ENCODE peak calls at places on chromosomes 7 and 10, in seven cellular contexts. A is small intestine, M is OCI-LY7, L is IMR-90, W is HepG2, R is pancreas, O is astrocyte. Z is an unnamed sample.

GRCh38 chr10:71502221-71502620 is 105.5 kb downstream of the CDH23 start:
- DNase-seq in M (no peak), R (no peak), A (no peak), L (no peak), W (no peak), O (no peak), Z (no peak)

GRCh38 chr10:63542835-63543575 is 21.8 kb downstream of the REEP3 start:
- DNase-seq in A (peak; percentile 68), W (no peak), M (no peak), L (peak; percentile 35), R (no peak), O (peak; percentile 18), Z (peak; percentile 65)

GRCh38 chr10:49293208-49293603 is 5.8 kb upstream of the C10orf71 start:
- DNase-seq in A (no peak), W (no peak), O (no peak), L (no peak), M (no peak), R (no peak), Z (no peak)

GRCh38 chr10:129122846-129123245 is 344.2 kb upstream of the MGMT start:
- DNase-seq in R (no peak), M (no peak), W (no peak), A (no peak), O (no peak), L (no peak), Z (no peak)

GRCh38 chr10:13648425-13648824 is 61.7 kb downstream of the PRPF18 start:
- DNase-seq in A (no peak), O (no peak), R (no peak), M (no peak), W (no peak), L (no peak), Z (no peak)

GRCh38 chr10:49542353-49542752 is 3.4 kb upstream of the ERCC6 start:
- DNase-seq in R (no peak), M (no peak), W (no peak), A (no peak), L (no peak), O (no peak), Z (no peak)

GRCh38 chr7:32033006-32033405 is 37.2 kb downstream of the PDE1C start:
- DNase-seq in W (no peak), R (no peak), M (no peak), A (no peak), L (no peak), O (peak; percentile 39), Z (no peak)

GRCh38 chr7:100215895-100216294 is 3.9 kb upstream of the PVRIG start:
- DNase-seq in A (no peak), W (no peak), O (peak; percentile 8), M (no peak), R (no peak), L (peak; percentile 37), Z (no peak)

GRCh38 chr7:112739436-112740180 is 50.6 kb downstream of the TMEM168 start:
- DNase-seq in A (no peak), R (peak; percentile 43), O (no peak), L (no peak), M (no peak), W (no peak), Z (no peak)

GRCh38 chr7:132516042-132516840 is 60.0 kb downstream of the PLXNA4 start:
- DNase-seq in O (peak; percentile 84), W (peak; percentile 9), L (peak; percentile 10), A (peak; percentile 10), R (no peak), M (no peak), Z (peak; percentile 50)

GRCh38 chr10:118922226-118922625 is 107.3 kb upstream of the NANOS1 start:
- DNase-seq in W (no peak), A (peak; percentile 39), M (no peak), O (peak; percentile 3), L (no peak), R (no peak), Z (no peak)

GRCh38 chr10:116691544-116692126 is 50.7 kb downstream of the HSPA12A start:
- DNase-seq in L (no peak), O (peak; percentile 18), R (no peak), W (no peak), M (no peak), A (no peak), Z (no peak)

GRCh38 chr7:16657656-16658279 is 11.8 kb downstream of the BZW2 start:
- DNase-seq in O (peak; percentile 76), A (no peak), L (peak; percentile 94), R (no peak), W (no peak), M (no peak), Z (peak; percentile 40)

GRCh38 chr7:40644454-40645188 is 509.8 kb downstream of the SUGCT start:
- DNase-seq in R (no peak), A (no peak), O (no peak), M (no peak), L (no peak), W (no peak), Z (no peak)

GRCh38 chr10:43106256-43107091 is 29.6 kb downstream of the RET start:
- DNase-seq in L (no peak), M (no peak), O (no peak), A (no peak), R (no peak), W (no peak), Z (no peak)

GRCh38 chr10:97781541-97782331 is 9.9 kb upstream of the SFRP5 start:
- DNase-seq in M (no peak), R (no peak), L (no peak), O (no peak), A (no peak), W (no peak), Z (no peak)

GRCh38 chr7:155652156-155653124 is 8.0 kb downstream of the RBM33 start:
- DNase-seq in A (no peak), W (no peak), L (peak; percentile 76), O (no peak), M (peak; percentile 70), R (no peak), Z (no peak)

GRCh38 chr10:78852856-78853255 is 215.9 kb upstream of the ZMIZ1 start:
- DNase-seq in R (peak; percentile 27), A (peak; percentile 52), O (no peak), L (peak; percentile 4), W (no peak), M (peak; percentile 7), Z (no peak)

GRCh38 chr7:99541212-99541611 is 10.7 kb downstream of the FAM200A start:
- DNase-seq in R (no peak), M (no peak), A (no peak), W (no peak), O (no peak), L (no peak), Z (no peak)

GRCh38 chr10:58044072-58044471 is 223.6 kb downstream of the IPMK start:
- DNase-seq in W (no peak), O (peak; percentile 92), A (no peak), L (peak; percentile 96), M (no peak), R (no peak), Z (peak; percentile 73)

GRCh38 chr10:74628136-74628535 is 198.3 kb upstream of the KAT6B start:
- DNase-seq in W (no peak), O (no peak), A (no peak), L (peak; percentile 4), R (no peak), M (no peak), Z (no peak)

GRCh38 chr7:31027161-31027965 is 24.7 kb upstream of the ADCYAP1R1 start:
- DNase-seq in R (no peak), W (no peak), O (peak; percentile 2), M (no peak), A (no peak), L (no peak), Z (no peak)

DNA sequence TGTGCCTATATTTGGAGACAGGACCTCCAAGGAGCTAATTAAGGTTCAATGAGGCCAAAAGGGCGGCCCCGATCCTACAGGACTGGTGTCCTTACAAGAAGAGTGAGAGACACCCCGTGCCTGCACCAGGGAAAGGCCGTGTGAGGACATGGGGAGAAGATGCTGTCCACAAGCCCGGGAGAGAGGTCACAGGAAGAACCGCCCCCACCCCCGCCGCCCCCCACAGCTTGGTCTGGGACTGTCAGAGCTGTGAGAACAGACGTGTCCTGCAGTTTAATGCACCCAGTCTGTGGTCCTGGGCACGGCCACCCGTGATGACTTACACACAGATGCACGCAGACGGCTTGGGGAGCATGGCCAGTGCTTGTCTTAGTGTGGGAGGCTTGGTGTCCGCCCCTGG is 399.5 kb downstream of the DNAJB6 start:
- DNase-seq in O (no peak), W (no peak), M (no peak), R (no peak), A (no peak), L (no peak), Z (no peak)
- H3K9me3 ChIP-seq in O (no peaks in the 10 kb centered on the region), W (no peaks in the 10 kb centered on the region), M (no peaks in the 10 kb centered on the region), R (no peaks in the 10 kb centered on the region), A (no peaks in the 10 kb centered on the region), L (peaks cover 42% of the 10 kb centered on the region), Z (no peaks in the 10 kb centered on the region)

GRCh38 chr10:108608860-108609259 is 1314.5 kb downstream of the XPNPEP1 start:
- DNase-seq in M (no peak), R (no peak), W (no peak), A (no peak), L (no peak), O (no peak), Z (no peak)

GRCh38 chr10:108615576-108616320 is 1307.6 kb downstream of the XPNPEP1 start:
- DNase-seq in M (no peak), O (no peak), W (no peak), A (no peak), R (no peak), L (no peak), Z (no peak)

GRCh38 chr10:108616559-108617285 is 1306.6 kb downstream of the XPNPEP1 start:
- DNase-seq in M (no peak), W (no peak), A (no peak), O (no peak), R (no peak), L (no peak), Z (no peak)

GRCh38 chr10:108612485-108612884 is 1310.8 kb downstream of the XPNPEP1 start:
- DNase-seq in M (no peak), L (no peak), A (no peak), O (no peak), W (no peak), R (no peak), Z (no peak)
- H3K36me3 ChIP-seq in M (no peaks in the 10 kb centered on the region), L (no peaks in the 10 kb centered on the region), A (no peaks in the 10 kb centered on the region), O (no peaks in the 10 kb centered on the region), W (no peaks in the 10 kb centered on the region), R (no peaks in the 10 kb centered on the region), Z (no peaks in the 10 kb centered on the region)

DNA sequence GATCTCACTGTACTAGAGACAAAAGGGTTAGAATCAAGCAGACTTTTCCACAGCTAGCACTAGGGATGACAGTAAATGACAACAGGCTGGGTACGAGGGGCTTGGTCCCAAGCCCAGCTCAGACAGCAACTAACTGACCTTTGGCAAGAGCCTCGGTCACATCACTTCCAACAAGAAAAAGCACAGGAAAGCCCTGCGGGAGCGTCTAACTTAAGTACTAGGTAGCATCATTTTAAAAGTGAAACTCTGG is 22.8 kb downstream of the CALML3 start:
- DNase-seq in L (no peak), O (no peak), W (no peak), R (no peak), A (no peak), M (no peak), Z (peak; percentile 15)
- H3K4me3 ChIP-seq in L (no peak overlapping the region), O (peak overlapping the region; percentile 25), W (peak overlapping the region; percentile 69), R (no peak overlapping the region), A (no peak overlapping the region), M (no peak overlapping the region), Z (peak overlapping the region; percentile 2)

DNA sequence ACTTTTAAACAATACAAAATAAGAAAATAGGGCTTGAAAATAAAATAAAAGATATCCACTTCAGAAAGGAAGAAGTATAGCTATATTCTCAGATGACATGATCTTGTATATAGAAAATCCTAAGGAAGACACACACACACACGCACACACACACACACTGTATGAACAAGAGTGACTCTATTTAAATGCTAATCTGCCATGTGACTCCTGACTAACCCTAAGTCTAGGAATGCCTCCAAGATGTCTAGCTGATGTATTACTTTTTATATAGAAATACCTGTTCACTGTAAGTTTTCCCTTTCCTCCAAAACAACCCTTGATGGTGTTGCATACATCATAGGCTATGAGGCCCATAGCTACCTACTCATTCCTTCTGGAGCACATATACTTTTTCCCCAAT is 173.1 kb upstream of the LRRTM3 start:
- DNase-seq in R (no peak), M (no peak), W (no peak), A (no peak), O (peak; percentile 84), L (peak; percentile 63), Z (no peak)
- H3K9me3 ChIP-seq in R (no peaks in the 10 kb centered on the region), M (no peaks in the 10 kb centered on the region), W (no peaks in the 10 kb centered on the region), A (no peaks in the 10 kb centered on the region), O (no peaks in the 10 kb centered on the region), L (no peaks in the 10 kb centered on the region), Z (no peaks in the 10 kb centered on the region)